ENCODE peak calls at places on chromosomes 13 and 19, in nine cellular contexts. One of them, this sample, is unnamed.

GRCh38 chr19:38245826-38246498 is 10.2 kb downstream of the PPP1R14A start:
- DNase-seq in AG09309: no peak
- DNase-seq in HFFc6: no peak
- DNase-seq in WERI-Rb-1: no peak
- DNase-seq in mammary epithelial cell: no peak
- DNase-seq in NB4: no peak
- DNase-seq in fibroblast of pulmonary artery: peak; percentile 57
- DNase-seq in GM12878: no peak
- DNase-seq in suprapubic skin: no peak
- DNase-seq in this sample: peak; percentile 76

GRCh38 chr19:16118489-16119033 is 6.9 kb downstream of the RAB8A start:
- DNase-seq in AG09309: no peak
- DNase-seq in HFFc6: no peak
- DNase-seq in WERI-Rb-1: no peak
- DNase-seq in mammary epithelial cell: no peak
- DNase-seq in NB4: peak; percentile 97
- DNase-seq in fibroblast of pulmonary artery: no peak
- DNase-seq in GM12878: peak; percentile 97
- DNase-seq in suprapubic skin: no peak
- DNase-seq in this sample: no peak

GRCh38 chr13:36344886-36345437 is 1.2 kb downstream of the SPART start:
- DNase-seq in AG09309: no peak
- DNase-seq in HFFc6: no peak
- DNase-seq in WERI-Rb-1: no peak
- DNase-seq in mammary epithelial cell: peak; percentile 44
- DNase-seq in NB4: peak; percentile 67
- DNase-seq in fibroblast of pulmonary artery: peak; percentile 34
- DNase-seq in GM12878: no peak
- DNase-seq in suprapubic skin: no peak
- DNase-seq in this sample: no peak

GRCh38 chr19:42277821-42278809 is 9.1 kb downstream of the CIC start:
- DNase-seq in AG09309: no peak
- DNase-seq in HFFc6: peak; percentile 59
- DNase-seq in WERI-Rb-1: no peak
- DNase-seq in mammary epithelial cell: peak; percentile 69
- DNase-seq in NB4: no peak
- DNase-seq in fibroblast of pulmonary artery: peak; percentile 52
- DNase-seq in GM12878: no peak
- DNase-seq in suprapubic skin: peak; percentile 76
- DNase-seq in this sample: peak; percentile 70

GRCh38 chr19:36152061-36152885 is at the start of gene COX7A1:
- DNase-seq in AG09309: no peak
- DNase-seq in HFFc6: peak; percentile 45
- DNase-seq in WERI-Rb-1: no peak
- DNase-seq in mammary epithelial cell: no peak
- DNase-seq in NB4: no peak
- DNase-seq in fibroblast of pulmonary artery: peak; percentile 68
- DNase-seq in GM12878: no peak
- DNase-seq in suprapubic skin: peak; percentile 84
- DNase-seq in this sample: peak; percentile 59

GRCh38 chr19:49333426-49334288 is 1.5 kb upstream of the CD37 start:
- DNase-seq in AG09309: no peak
- DNase-seq in HFFc6: no peak
- DNase-seq in WERI-Rb-1: no peak
- DNase-seq in mammary epithelial cell: no peak
- DNase-seq in NB4: peak; percentile 19
- DNase-seq in fibroblast of pulmonary artery: no peak
- DNase-seq in GM12878: peak; percentile 84
- DNase-seq in suprapubic skin: no peak
- DNase-seq in this sample: no peak

GRCh38 chr13:75705395-75705794 is 69.3 kb downstream of the LMO7 start:
- DNase-seq in AG09309: peak; percentile 49
- DNase-seq in HFFc6: peak; percentile 70
- DNase-seq in WERI-Rb-1: no peak
- DNase-seq in mammary epithelial cell: peak; percentile 92
- DNase-seq in NB4: no peak
- DNase-seq in fibroblast of pulmonary artery: peak; percentile 57
- DNase-seq in GM12878: no peak
- DNase-seq in suprapubic skin: no peak
- DNase-seq in this sample: peak; percentile 76

GRCh38 chr19:4870025-4870700 is 2.7 kb upstream of the PLIN3 start:
- DNase-seq in AG09309: peak; percentile 77
- DNase-seq in HFFc6: peak; percentile 91
- DNase-seq in WERI-Rb-1: peak; percentile 44
- DNase-seq in mammary epithelial cell: peak; percentile 90
- DNase-seq in NB4: peak; percentile 93
- DNase-seq in fibroblast of pulmonary artery: peak; percentile 93
- DNase-seq in GM12878: no peak
- DNase-seq in suprapubic skin: no peak
- DNase-seq in this sample: peak; percentile 94

GRCh38 chr19:10915511-10916091 is 12.8 kb downstream of the YIPF2 start:
- DNase-seq in AG09309: peak; percentile 63
- DNase-seq in HFFc6: peak; percentile 84
- DNase-seq in WERI-Rb-1: no peak
- DNase-seq in mammary epithelial cell: peak; percentile 75
- DNase-seq in NB4: peak; percentile 36
- DNase-seq in fibroblast of pulmonary artery: peak; percentile 66
- DNase-seq in GM12878: no peak
- DNase-seq in suprapubic skin: no peak
- DNase-seq in this sample: peak; percentile 97

GRCh38 chr13:63948045-63948444 is 2532.4 kb upstream of the PCDH20 start:
- DNase-seq in AG09309: no peak
- DNase-seq in HFFc6: no peak
- DNase-seq in WERI-Rb-1: no peak
- DNase-seq in mammary epithelial cell: no peak
- DNase-seq in NB4: no peak
- DNase-seq in fibroblast of pulmonary artery: no peak
- DNase-seq in GM12878: no peak
- DNase-seq in suprapubic skin: no peak
- DNase-seq in this sample: no peak

GRCh38 chr19:2057484-2058469 is 6.7 kb upstream of the MKNK2 start:
- DNase-seq in AG09309: no peak
- DNase-seq in HFFc6: no peak
- DNase-seq in WERI-Rb-1: no peak
- DNase-seq in mammary epithelial cell: no peak
- DNase-seq in NB4: no peak
- DNase-seq in fibroblast of pulmonary artery: no peak
- DNase-seq in GM12878: no peak
- DNase-seq in suprapubic skin: peak; percentile 68
- DNase-seq in this sample: no peak

GRCh38 chr13:26583662-26584061 is 26.2 kb downstream of the WASF3 start:
- DNase-seq in AG09309: no peak
- DNase-seq in HFFc6: no peak
- DNase-seq in WERI-Rb-1: no peak
- DNase-seq in mammary epithelial cell: no peak
- DNase-seq in NB4: no peak
- DNase-seq in fibroblast of pulmonary artery: no peak
- DNase-seq in GM12878: no peak
- DNase-seq in suprapubic skin: no peak
- DNase-seq in this sample: no peak

GRCh38 chr13:104571161-104571889 is 1505.1 kb upstream of the SLC10A2 start:
- DNase-seq in AG09309: no peak
- DNase-seq in HFFc6: peak; percentile 54
- DNase-seq in WERI-Rb-1: peak; percentile 90
- DNase-seq in mammary epithelial cell: peak; percentile 90
- DNase-seq in NB4: peak; percentile 42
- DNase-seq in fibroblast of pulmonary artery: peak; percentile 92
- DNase-seq in GM12878: no peak
- DNase-seq in suprapubic skin: peak; percentile 80
- DNase-seq in this sample: peak; percentile 54

GRCh38 chr13:110758195-110758594 is 44.7 kb downstream of the ING1 start:
- DNase-seq in AG09309: peak; percentile 29
- DNase-seq in HFFc6: peak; percentile 59
- DNase-seq in WERI-Rb-1: no peak
- DNase-seq in mammary epithelial cell: peak; percentile 19
- DNase-seq in NB4: no peak
- DNase-seq in fibroblast of pulmonary artery: peak; percentile 67
- DNase-seq in GM12878: no peak
- DNase-seq in suprapubic skin: no peak
- DNase-seq in this sample: peak; percentile 66

GRCh38 chr13:112664501-112665203 is 25.2 kb upstream of the ATP11A start:
- DNase-seq in AG09309: peak; percentile 11
- DNase-seq in HFFc6: peak; percentile 25
- DNase-seq in WERI-Rb-1: no peak
- DNase-seq in mammary epithelial cell: peak; percentile 34
- DNase-seq in NB4: no peak
- DNase-seq in fibroblast of pulmonary artery: peak; percentile 16
- DNase-seq in GM12878: no peak
- DNase-seq in suprapubic skin: no peak
- DNase-seq in this sample: peak; percentile 34

GRCh38 chr19:18291019-18291524 is 9.7 kb upstream of the JUND start:
- DNase-seq in AG09309: no peak
- DNase-seq in HFFc6: no peak
- DNase-seq in WERI-Rb-1: no peak
- DNase-seq in mammary epithelial cell: no peak
- DNase-seq in NB4: no peak
- DNase-seq in fibroblast of pulmonary artery: no peak
- DNase-seq in GM12878: no peak
- DNase-seq in suprapubic skin: peak; percentile 79
- DNase-seq in this sample: no peak

GRCh38 chr13:45490068-45490467 is 25.3 kb downstream of the COG3 start:
- DNase-seq in AG09309: no peak
- DNase-seq in HFFc6: no peak
- DNase-seq in WERI-Rb-1: no peak
- DNase-seq in mammary epithelial cell: no peak
- DNase-seq in NB4: peak; percentile 24
- DNase-seq in fibroblast of pulmonary artery: no peak
- DNase-seq in GM12878: no peak
- DNase-seq in suprapubic skin: no peak
- DNase-seq in this sample: no peak

GRCh38 chr13:111515648-111516047 is 195.2 kb downstream of the TEX29 start:
- DNase-seq in AG09309: no peak
- DNase-seq in HFFc6: no peak
- DNase-seq in WERI-Rb-1: no peak
- DNase-seq in mammary epithelial cell: no peak
- DNase-seq in NB4: no peak
- DNase-seq in fibroblast of pulmonary artery: no peak
- DNase-seq in GM12878: no peak
- DNase-seq in suprapubic skin: no peak
- DNase-seq in this sample: no peak

GRCh38 chr19:32719611-32720059 is at the start of gene TDRD12:
- DNase-seq in AG09309: no peak
- DNase-seq in HFFc6: no peak
- DNase-seq in WERI-Rb-1: peak; percentile 15
- DNase-seq in mammary epithelial cell: no peak
- DNase-seq in NB4: no peak
- DNase-seq in fibroblast of pulmonary artery: no peak
- DNase-seq in GM12878: no peak
- DNase-seq in suprapubic skin: no peak
- DNase-seq in this sample: no peak
- TF ChIP-seq CTCF in AG09309: no peak
- TF ChIP-seq CTCF in HFFc6: peak; percentile 32
- TF ChIP-seq CTCF in WERI-Rb-1: peak; percentile 32
- TF ChIP-seq CTCF in mammary epithelial cell: no peak
- TF ChIP-seq CTCF in NB4: no peak
- TF ChIP-seq CTCF in fibroblast of pulmonary artery: no peak
- TF ChIP-seq CTCF in GM12878: no peak
- TF ChIP-seq CTCF in suprapubic skin: no peak
- TF ChIP-seq CTCF in this sample: no peak

GRCh38 chr19:56121180-56122167 is at the start of gene ZNF787:
- DNase-seq in AG09309: peak; percentile 81
- DNase-seq in HFFc6: peak; percentile 94
- DNase-seq in WERI-Rb-1: peak; percentile 99
- DNase-seq in mammary epithelial cell: peak; percentile 97
- DNase-seq in NB4: peak; percentile 95
- DNase-seq in fibroblast of pulmonary artery: peak; percentile 98
- DNase-seq in GM12878: peak; percentile 85
- DNase-seq in suprapubic skin: peak; percentile 99
- DNase-seq in this sample: peak; percentile 97

GRCh38 chr19:56118666-56119584 is 2.2 kb downstream of the ZNF787 start:
- DNase-seq in AG09309: no peak
- DNase-seq in HFFc6: no peak
- DNase-seq in WERI-Rb-1: no peak
- DNase-seq in mammary epithelial cell: no peak
- DNase-seq in NB4: peak; percentile 18
- DNase-seq in fibroblast of pulmonary artery: no peak
- DNase-seq in GM12878: no peak
- DNase-seq in suprapubic skin: no peak
- DNase-seq in this sample: no peak

GRCh38 chr19:56119585-56119978 is 1.5 kb downstream of the ZNF787 start:
- DNase-seq in AG09309: no peak
- DNase-seq in HFFc6: peak; percentile 30
- DNase-seq in WERI-Rb-1: peak; percentile 96
- DNase-seq in mammary epithelial cell: peak; percentile 32
- DNase-seq in NB4: peak; percentile 13
- DNase-seq in fibroblast of pulmonary artery: no peak
- DNase-seq in GM12878: no peak
- DNase-seq in suprapubic skin: no peak
- DNase-seq in this sample: peak; percentile 55

GRCh38 chr19:56120002-56120370 is 1.1 kb downstream of the ZNF787 start:
- DNase-seq in AG09309: no peak
- DNase-seq in HFFc6: no peak
- DNase-seq in WERI-Rb-1: no peak
- DNase-seq in mammary epithelial cell: no peak
- DNase-seq in NB4: no peak
- DNase-seq in fibroblast of pulmonary artery: no peak
- DNase-seq in GM12878: no peak
- DNase-seq in suprapubic skin: no peak
- DNase-seq in this sample: no peak

GRCh38 chr19:56120371-56121179 is 520 bp downstream of the ZNF787 start:
- DNase-seq in AG09309: no peak
- DNase-seq in HFFc6: peak; percentile 72
- DNase-seq in WERI-Rb-1: peak; percentile 73
- DNase-seq in mammary epithelial cell: peak; percentile 65
- DNase-seq in NB4: peak; percentile 88
- DNase-seq in fibroblast of pulmonary artery: peak; percentile 74
- DNase-seq in GM12878: no peak
- DNase-seq in suprapubic skin: peak; percentile 88
- DNase-seq in this sample: peak; percentile 70
- TF ChIP-seq CTCF in AG09309: peak; percentile 23
- TF ChIP-seq CTCF in HFFc6: peak; percentile 56
- TF ChIP-seq CTCF in WERI-Rb-1: no peak
- TF ChIP-seq CTCF in mammary epithelial cell: no peak
- TF ChIP-seq CTCF in NB4: no peak
- TF ChIP-seq CTCF in fibroblast of pulmonary artery: peak; percentile 1
- TF ChIP-seq CTCF in GM12878: no peak
- TF ChIP-seq CTCF in suprapubic skin: no peak
- TF ChIP-seq CTCF in this sample: peak; percentile 18

GRCh38 chr13:20188649-20189553 is 3.8 kb downstream of the GJB2 start:
- DNase-seq in AG09309: no peak
- DNase-seq in HFFc6: no peak
- DNase-seq in WERI-Rb-1: peak; percentile 53
- DNase-seq in mammary epithelial cell: no peak
- DNase-seq in NB4: peak; percentile 93
- DNase-seq in fibroblast of pulmonary artery: no peak
- DNase-seq in GM12878: no peak
- DNase-seq in suprapubic skin: no peak
- DNase-seq in this sample: no peak
- TF ChIP-seq CTCF in AG09309: no peak
- TF ChIP-seq CTCF in HFFc6: peak; percentile 27
- TF ChIP-seq CTCF in WERI-Rb-1: peak; percentile 53
- TF ChIP-seq CTCF in mammary epithelial cell: no peak
- TF ChIP-seq CTCF in NB4: peak; percentile 79
- TF ChIP-seq CTCF in fibroblast of pulmonary artery: no peak
- TF ChIP-seq CTCF in GM12878: no peak
- TF ChIP-seq CTCF in suprapubic skin: no peak
- TF ChIP-seq CTCF in this sample: no peak

DNA sequence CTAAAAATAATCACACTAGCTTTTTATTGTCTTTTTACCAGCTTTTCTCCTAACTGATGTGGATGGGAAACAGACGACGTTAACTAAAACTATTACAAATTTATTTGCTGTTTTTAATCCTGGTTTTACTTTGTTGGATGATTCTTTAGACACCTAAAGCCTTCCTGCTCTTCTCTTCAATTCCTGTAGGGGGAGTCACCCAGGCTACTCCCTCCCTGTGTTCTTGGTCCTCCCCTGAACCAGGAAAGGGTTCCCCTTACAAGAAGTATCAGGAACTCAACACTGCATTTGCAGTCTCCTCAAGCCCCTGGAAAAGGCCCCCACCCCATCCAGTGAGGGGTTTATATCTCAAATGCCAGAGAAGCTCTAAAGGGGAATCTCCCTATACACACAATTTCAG is 206.1 kb downstream of the SUCLA2 start:
- DNase-seq in AG09309: no peak
- DNase-seq in HFFc6: no peak
- DNase-seq in WERI-Rb-1: no peak
- DNase-seq in mammary epithelial cell: peak; percentile 4
- DNase-seq in NB4: peak; percentile 35
- DNase-seq in fibroblast of pulmonary artery: peak; percentile 27
- DNase-seq in GM12878: no peak
- DNase-seq in suprapubic skin: no peak
- DNase-seq in this sample: peak; percentile 6
- TF ChIP-seq CTCF in AG09309: peak; percentile 62
- TF ChIP-seq CTCF in HFFc6: peak; percentile 61
- TF ChIP-seq CTCF in WERI-Rb-1: peak; percentile 35
- TF ChIP-seq CTCF in mammary epithelial cell: peak; percentile 72
- TF ChIP-seq CTCF in NB4: peak; percentile 77
- TF ChIP-seq CTCF in fibroblast of pulmonary artery: peak; percentile 73
- TF ChIP-seq CTCF in GM12878: peak; percentile 20
- TF ChIP-seq CTCF in suprapubic skin: no peak
- TF ChIP-seq CTCF in this sample: peak; percentile 64

This sample was measured in AG10803.